ENCODE peak calls at places on chromosomes 12 and 14, in four cellular contexts. P, A, N and U are unnamed samples.

GRCh38 chr12:122836027-122836921 is 1.0 kb downstream of the HIP1R start:
- DNase-seq in A (peak), N (no peak), P (peak), U (no peak)

GRCh38 chr14:68961361-68961760 is 17.7 kb downstream of the ACTN1 start:
- DNase-seq in N (no peak), A (no peak), P (no peak), U (no peak)

GRCh38 chr12:53696285-53696654 is 20.4 kb upstream of the ATP5MC2 start:
- DNase-seq in P (peak), A (peak), N (peak), U (no peak)

GRCh38 chr14:91873476-91874265 is 6.3 kb upstream of the TC2N start:
- DNase-seq in P (no peak), A (no peak), N (no peak), U (no peak)

GRCh38 chr12:124754949-124755800 is 108.5 kb downstream of the SCARB1 start:
- DNase-seq in P (peak), A (peak), N (no peak), U (peak)

GRCh38 chr14:90556050-90556477 is 159.2 kb downstream of the CALM1 start:
- DNase-seq in N (no peak), P (peak), A (peak), U (peak)

GRCh38 chr12:107955966-107956643 is 173.0 kb upstream of the WSCD2 start:
- DNase-seq in P (no peak), A (no peak), N (no peak), U (no peak)

GRCh38 chr12:47777741-47778558 is 4.9 kb downstream of the SLC48A1 start:
- DNase-seq in P (no peak), A (no peak), N (no peak), U (peak)

GRCh38 chr12:132150780-132151144 is 6.5 kb downstream of the NOC4L start:
- DNase-seq in N (no peak), P (no peak), A (peak), U (no peak)

GRCh38 chr12:91704446-91704845 is 441.2 kb downstream of the BTG1 start:
- DNase-seq in A (no peak), P (no peak), N (no peak), U (no peak)

GRCh38 chr12:40312982-40313576 is 88.3 kb downstream of the LRRK2 start:
- DNase-seq in A (no peak), P (no peak), N (no peak), U (no peak)
- H3K4me3 ChIP-seq in A (no peak), P (no peak), N (no peak), U (no peak)

DNA sequence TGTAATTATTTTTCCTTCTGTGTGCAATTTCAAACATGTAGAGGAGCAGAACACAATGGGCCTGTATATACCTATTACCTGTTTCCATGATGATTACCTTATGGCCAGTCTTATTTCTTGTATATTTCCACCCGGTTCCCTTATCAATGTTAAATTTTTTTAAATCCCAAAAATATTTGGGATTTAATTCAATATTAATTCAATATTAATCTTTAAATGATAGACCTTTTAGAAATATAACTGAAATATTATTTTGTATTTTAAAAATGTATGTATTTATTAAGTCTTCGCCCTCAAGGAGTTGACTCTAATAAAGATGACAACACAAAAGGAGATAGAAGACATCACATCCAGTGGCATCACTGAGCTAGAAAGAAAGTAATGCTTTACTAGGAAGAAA is 607 bp upstream of the KRT6C start:
- DNase-seq in A (no peak), N (no peak), P (no peak), U (no peak)
- H3K27ac ChIP-seq in A (no peak), N (no peak), P (no peak), U (no peak)

GRCh38 chr14:89233184-89233583 is 183.8 kb downstream of the FOXN3 start:
- DNase-seq in A (no peak), P (no peak), N (no peak), U (no peak)
- H3K4me3 ChIP-seq in A (no peak), P (no peak), N (no peak), U (no peak)

GRCh38 chr14:34018125-34018524 is 67.3 kb upstream of the EGLN3 start:
- DNase-seq in A (no peak), N (no peak), P (no peak), U (no peak)
- H3K27ac ChIP-seq in A (no peak), N (no peak), P (no peak), U (peak)

GRCh38 chr12:3869448-3869847 is 3.8 kb downstream of the PARP11 start:
- DNase-seq in P (no peak), N (no peak), A (no peak), U (no peak)
- H3K4me3 ChIP-seq in P (no peak), N (no peak), A (no peak), U (no peak)

GRCh38 chr12:48813464-48814312 is 4.6 kb upstream of the CACNB3 start:
- DNase-seq in P (no peak), A (no peak), N (no peak), U (no peak)

GRCh38 chr12:48817957-48818830 is at the start of gene CACNB3:
- DNase-seq in N (no peak), A (peak), P (peak), U (peak)

GRCh38 chr12:48815281-48816110 is 2.8 kb upstream of the CACNB3 start:
- DNase-seq in P (peak), A (peak), N (peak), U (peak)

GRCh38 chr12:48814313-48815280 is 3.7 kb upstream of the CACNB3 start:
- DNase-seq in P (peak), A (peak), N (no peak), U (peak)

GRCh38 chr12:48816148-48816854 is 2.0 kb upstream of the CACNB3 start:
- DNase-seq in P (no peak), A (no peak), N (no peak), U (no peak)
- H3K27ac ChIP-seq in P (no peak), A (no peak), N (no peak), U (no peak)